ENCODE peak calls at places on chromosomes 4 and X, in nine cellular contexts. R is CD8-positive, alpha-beta T cell; K is cardiac muscle cell; E is epithelial cell of proximal tubule; O is glutamatergic neuron; Y is A673; Q is mesothelial cell of epicardium; B is upper lobe of left lung; Z is foreskin fibroblast. F is an unnamed sample.

GRCh38 chr4:142550955-142551354 is 295.1 kb downstream of the INPP4B start:
- DNase-seq in R (no peak), Q (no peak), O (no peak), K (no peak), B (no peak), E (no peak), Y (no peak), Z (peak; percentile 21), F (no peak)

GRCh38 chr4:124641715-124642380 is 70.7 kb downstream of the ANKRD50 start:
- DNase-seq in O (no peak), E (peak; percentile 90), B (peak; percentile 25), K (peak; percentile 69), R (no peak), Q (no peak), Y (peak; percentile 71), Z (peak; percentile 96), F (no peak)

GRCh38 chr4:87806520-87806919 is 7.2 kb downstream of the IBSP start:
- DNase-seq in O (no peak), B (no peak), E (no peak), Q (no peak), Y (no peak), K (peak; percentile 36), Z (peak; percentile 40), R (no peak), F (no peak)

GRCh38 chr4:105369988-105370387 is 103.9 kb downstream of the PPA2 start:
- DNase-seq in R (no peak), K (no peak), Y (no peak), E (no peak), B (no peak), Z (peak; percentile 2), Q (no peak), O (no peak), F (no peak)

GRCh38 chr4:124426279-124426678 is 286.3 kb downstream of the ANKRD50 start:
- DNase-seq in Q (no peak), E (no peak), O (no peak), K (no peak), Y (no peak), R (no peak), B (no peak), Z (no peak), F (no peak)

GRCh38 chrX:7698248-7698647 is 144.7 kb upstream of the VCX start:
- DNase-seq in Z (no peak), K (no peak), E (no peak), B (no peak), R (no peak), Q (no peak), Y (no peak), O (no peak), F (no peak)

GRCh38 chrX:46034868-46035267 is 510.4 kb downstream of the ZNF674 start:
- DNase-seq in R (no peak), Q (no peak), Y (no peak), O (no peak), Z (no peak), K (no peak), B (no peak), E (no peak), F (no peak)

GRCh38 chr4:118905546-118905945 is 16.9 kb downstream of the SYNPO2 start:
- DNase-seq in R (no peak), Y (no peak), B (no peak), Q (no peak), K (peak; percentile 45), Z (peak; percentile 23), O (no peak), E (no peak), F (no peak)

GRCh38 chrX:120309873-120310730 is 1.2 kb downstream of the TMEM255A start:
- DNase-seq in R (peak; percentile 11), K (no peak), Z (peak; percentile 39), Q (peak; percentile 43), E (no peak), B (no peak), Y (peak; percentile 27), O (no peak), F (no peak)

GRCh38 chr4:165700855-165701254 is 172.2 kb upstream of the TLL1 start:
- DNase-seq in O (no peak), R (no peak), Q (no peak), B (no peak), K (no peak), Z (no peak), Y (no peak), E (no peak), F (no peak)

GRCh38 chr4:17613761-17614415 is 553 bp upstream of the MED28 start:
- DNase-seq in Z (peak; percentile 89), E (peak; percentile 1), O (peak; percentile 22), Y (peak; percentile 6), K (peak; percentile 68), Q (no peak), B (peak; percentile 35), R (peak; percentile 12), F (peak; percentile 13)

GRCh38 chrX:77918568-77918967 is 8.1 kb downstream of the ATP7A start:
- DNase-seq in K (peak; percentile 62), R (no peak), Z (peak; percentile 33), E (no peak), Y (no peak), O (no peak), Q (no peak), B (no peak), F (no peak)

GRCh38 chr4:156803056-156803455 is 168.5 kb downstream of the PDGFC start:
- DNase-seq in R (no peak), E (no peak), Q (no peak), Z (peak; percentile 67), B (no peak), Y (no peak), K (no peak), O (no peak), F (no peak)

GRCh38 chr4:58139269-58139668 is 1029.1 kb upstream of the IGFBP7 start:
- DNase-seq in K (no peak), Z (no peak), O (no peak), Y (no peak), Q (no peak), E (no peak), R (no peak), B (no peak), F (no peak)

GRCh38 chrX:2262679-2263055 is 238.1 kb downstream of the DHRSX start:
- DNase-seq in K (no peak), B (no peak), O (peak; percentile 44), Z (no peak), R (no peak), E (no peak), Q (no peak), Y (no peak), F (no peak)

GRCh38 chrX:14377427-14377826 is 151.9 kb upstream of the GLRA2 start:
- DNase-seq in B (no peak), Y (no peak), Z (no peak), R (no peak), E (no peak), O (no peak), K (no peak), Q (no peak), F (no peak)

GRCh38 chrX:14380044-14380443 is 149.3 kb upstream of the GLRA2 start:
- DNase-seq in E (no peak), B (no peak), K (no peak), O (no peak), R (no peak), Y (no peak), Q (no peak), Z (no peak), F (no peak)
- TF ChIP-seq CTCF in E (no peak), B (no peak), K (no peak), O (no peak), R (no peak), Y (no peak), Q (no peak), Z (no peak), F (no peak)

DNA sequence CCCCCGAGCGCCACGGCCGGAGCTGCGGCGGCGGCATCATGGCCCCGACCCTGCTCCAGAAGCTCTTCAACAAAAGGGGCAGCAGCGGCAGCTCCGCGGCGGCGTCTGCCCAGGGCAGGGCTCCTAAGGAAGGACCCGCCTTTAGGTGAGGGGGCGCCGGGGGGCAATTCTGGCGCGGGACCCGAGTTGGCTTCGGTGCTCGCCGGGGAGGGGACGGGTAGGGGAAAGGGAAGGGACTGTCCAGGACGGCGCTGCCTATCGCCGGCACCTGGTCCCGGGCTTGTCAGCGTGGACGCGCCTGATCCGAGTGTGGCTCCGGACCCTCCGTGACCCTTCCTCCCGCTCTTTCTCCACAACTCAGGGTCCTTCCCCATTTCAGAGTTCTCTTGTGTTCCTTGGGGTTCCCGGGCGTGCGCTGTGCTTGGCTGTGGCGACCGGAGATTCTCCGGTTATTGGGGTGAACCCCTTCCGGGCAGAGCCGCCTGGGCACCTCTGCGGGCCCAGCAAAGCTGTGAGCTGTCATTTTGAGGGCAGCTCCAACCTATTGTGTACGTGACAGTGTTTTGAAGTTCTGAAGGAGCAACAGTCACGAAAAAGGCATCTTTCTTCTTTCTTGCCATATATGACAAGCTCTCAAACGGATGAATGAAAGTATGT is 477 bp downstream of the FNIP2 start:
- DNase-seq in Z (peak; percentile 50), Q (peak; percentile 59), K (no peak), B (peak; percentile 55), R (peak; percentile 49), Y (peak; percentile 28), E (no peak), O (peak; percentile 66), F (peak; percentile 33)
- TF ChIP-seq CTCF in Z (no peak), Q (no peak), K (no peak), B (no peak), R (no peak), Y (no peak), E (no peak), O (no peak), F (no peak)

GRCh38 chr4:153649572-153649991 is 34.5 kb upstream of the TLR2 start:
- DNase-seq in Z (peak; percentile 48), B (no peak), E (no peak), O (no peak), K (no peak), R (no peak), Q (no peak), Y (peak; percentile 55), F (no peak)
- TF ChIP-seq CTCF in Z (peak; percentile 22), B (no peak), E (peak; percentile 49), O (peak; percentile 33), K (peak; percentile 10), R (no peak), Q (no peak), Y (peak; percentile 58), F (peak; percentile 45)

GRCh38 chr4:2651998-2652397 is 104.1 kb downstream of the TNIP2 start:
- DNase-seq in O (no peak), B (no peak), E (no peak), R (no peak), Q (no peak), Z (no peak), K (no peak), Y (no peak), F (no peak)
- TF ChIP-seq CTCF in O (no peak), B (no peak), E (no peak), R (no peak), Q (no peak), Z (no peak), K (no peak), Y (no peak), F (no peak)